ENCODE peak calls at places on chromosomes 11 and 22, in five cellular contexts. R is hippocampal formation; G is NCI-H1436; J is stimulated activated CD8-positive, alpha-beta memory T cell treated with anti-CD3 and anti-CD28 coated beads, Interleukin-7, amount 100 ng/mL, for 1 hour; V is GM23248. S is an unnamed sample.

GRCh38 chr11:1815311-1815710 is 19.5 kb upstream of the SYT8 start:
- DNase-seq in R (no peak), G (no peak), J (no peak), V (no peak), S (no peak)

GRCh38 chr11:10603721-10604297 is 35.3 kb upstream of the LYVE1 start:
- DNase-seq in R (no peak), G (no peak), J (no peak), V (no peak), S (no peak)

GRCh38 chr11:96694338-96694737 is 304.5 kb downstream of the JRKL start:
- DNase-seq in R (no peak), G (no peak), J (no peak), V (no peak), S (no peak)

GRCh38 chr22:38788417-38788816 is 5.5 kb downstream of the DNAL4 start:
- DNase-seq in R (no peak), G (no peak), J (no peak), V (peak), S (peak)

GRCh38 chr11:131204984-131205383 is 165.4 kb upstream of the NTM start:
- DNase-seq in R (no peak), G (no peak), J (no peak), V (no peak), S (no peak)

GRCh38 chr11:257766-258493 is 20.3 kb upstream of the NLRP6 start:
- DNase-seq in R (no peak), G (no peak), J (no peak), V (peak), S (no peak)

GRCh38 chr11:79794484-79795393 is 353.9 kb upstream of the TENM4 start:
- DNase-seq in R (no peak), G (no peak), J (no peak), V (no peak), S (no peak)

GRCh38 chr11:77473001-77473800 is 693 bp downstream of the PAK1 start:
- DNase-seq in R (no peak), G (peak), J (peak), V (peak), S (peak)

GRCh38 chr11:18282626-18283025 is 16.6 kb downstream of the SAA1 start:
- DNase-seq in R (no peak), G (no peak), J (no peak), V (no peak), S (no peak)

GRCh38 chr11:64566915-64567882 is 23.8 kb upstream of the SLC22A12 start:
- DNase-seq in R (no peak), G (no peak), J (no peak), V (no peak), S (no peak)

GRCh38 chr22:20746466-20747189 is 27.3 kb upstream of the SERPIND1 start:
- DNase-seq in R (peak), G (no peak), J (no peak), V (no peak), S (no peak)

GRCh38 chr11:45847908-45848316 is 637 bp downstream of the CRY2 start:
- DNase-seq in R (no peak), G (peak), J (no peak), V (peak), S (peak)

GRCh38 chr11:32881286-32881685 is 11.3 kb upstream of the QSER1 start:
- DNase-seq in R (no peak), G (no peak), J (no peak), V (peak), S (no peak)

GRCh38 chr11:134355136-134355535 is 23.3 kb downstream of the GLB1L2 start:
- DNase-seq in R (no peak), G (no peak), J (no peak), V (no peak), S (no peak)

GRCh38 chr11:17810736-17811135 is 76.2 kb downstream of the KCNC1 start:
- DNase-seq in R (no peak), G (no peak), J (no peak), V (peak), S (peak)

GRCh38 chr11:32198053-32198452 is 107.2 kb downstream of the RCN1 start:
- DNase-seq in R (no peak), G (no peak), J (no peak), V (peak), S (no peak)

GRCh38 chr22:38873469-38874411 is 1.7 kb upstream of the CBX6 start:
- DNase-seq in R (no peak), G (peak), J (peak), V (peak), S (no peak)

GRCh38 chr22:21948824-21949568 is 3.7 kb downstream of the PPM1F start:
- DNase-seq in R (no peak), G (no peak), J (no peak), V (no peak), S (no peak)

GRCh38 chr22:50146440-50147228 is 23.9 kb upstream of the PANX2 start:
- DNase-seq in R (peak), G (peak), J (no peak), V (peak), S (peak)